ENCODE peak calls at places on chromosome 14, in five cellular contexts. C, G, Q, W and O are unnamed samples.

GRCh38 chr14:29123017-29123416 is 356.4 kb downstream of the FOXG1 start:
- DNase-seq in G (no peak), W (no peak), Q (no peak), C (no peak), O (no peak)

GRCh38 chr14:65321370-65321875 is 91.1 kb upstream of the FUT8 start:
- DNase-seq in Q (peak; percentile 98), C (no peak), W (no peak), G (no peak), O (no peak)

GRCh38 chr14:68395585-68395984 is 397.3 kb downstream of the ZFP36L1 start:
- DNase-seq in Q (no peak), W (peak; percentile 60), C (no peak), G (no peak), O (no peak)

GRCh38 chr14:47346849-47347248 is 328.6 kb downstream of the MDGA2 start:
- DNase-seq in W (no peak), G (no peak), Q (no peak), C (no peak), O (no peak)

GRCh38 chr14:68792022-68792829 is 641 bp downstream of the ZFP36L1 start:
- DNase-seq in G (no peak), Q (peak; percentile 45), W (peak; percentile 56), C (peak; percentile 39), O (peak; percentile 51)

GRCh38 chr14:64879635-64880381 is at the start of gene SPTB:
- DNase-seq in C (peak; percentile 76), G (no peak), Q (peak; percentile 44), W (peak; percentile 42), O (no peak)

GRCh38 chr14:55354500-55354899 is 57.1 kb downstream of the ATG14 start:
- DNase-seq in W (peak; percentile 50), G (no peak), Q (peak; percentile 63), C (peak; percentile 89), O (no peak)

GRCh38 chr14:77200406-77200985 is 18.9 kb downstream of the TMEM63C start:
- DNase-seq in Q (no peak), G (no peak), W (no peak), C (peak; percentile 29), O (no peak)

GRCh38 chr14:58876613-58877012 is 238.9 kb downstream of the DACT1 start:
- DNase-seq in C (no peak), G (no peak), Q (no peak), W (no peak), O (no peak)

GRCh38 chr14:105879867-105880561 is 353.6 kb downstream of the TMEM121 start:
- DNase-seq in G (peak; percentile 7), W (no peak), Q (no peak), C (no peak), O (no peak)

GRCh38 chr14:38078393-38078792 is 129.3 kb upstream of the SSTR1 start:
- DNase-seq in W (no peak), Q (peak; percentile 17), C (no peak), G (no peak), O (peak; percentile 51)

GRCh38 chr14:90583427-90583826 is 186.6 kb downstream of the CALM1 start:
- DNase-seq in C (no peak), G (no peak), W (no peak), Q (no peak), O (no peak)

GRCh38 chr14:101843665-101844064 is 82.2 kb downstream of the PPP2R5C start:
- DNase-seq in W (no peak), Q (peak; percentile 21), G (no peak), C (peak; percentile 55), O (no peak)
- TF ChIP-seq CTCF in W (peak; percentile 36), Q (peak; percentile 63), G (peak; percentile 50), C (peak; percentile 52), O (no peak)

GRCh38 chr14:104676130-104676693 is 13.2 kb upstream of the INF2 start:
- DNase-seq in G (no peak), W (no peak), C (no peak), Q (no peak), O (no peak)

GRCh38 chr14:104677506-104678332 is 11.7 kb upstream of the INF2 start:
- DNase-seq in G (peak; percentile 63), W (peak; percentile 75), Q (peak; percentile 63), C (peak; percentile 81), O (peak; percentile 74)

GRCh38 chr14:104678346-104678745 is 11.1 kb upstream of the INF2 start:
- DNase-seq in C (no peak), Q (no peak), G (no peak), W (no peak), O (no peak)

GRCh38 chr14:104675447-104675846 is 14.0 kb upstream of the INF2 start:
- DNase-seq in Q (no peak), G (no peak), W (no peak), C (no peak), O (no peak)

DNA sequence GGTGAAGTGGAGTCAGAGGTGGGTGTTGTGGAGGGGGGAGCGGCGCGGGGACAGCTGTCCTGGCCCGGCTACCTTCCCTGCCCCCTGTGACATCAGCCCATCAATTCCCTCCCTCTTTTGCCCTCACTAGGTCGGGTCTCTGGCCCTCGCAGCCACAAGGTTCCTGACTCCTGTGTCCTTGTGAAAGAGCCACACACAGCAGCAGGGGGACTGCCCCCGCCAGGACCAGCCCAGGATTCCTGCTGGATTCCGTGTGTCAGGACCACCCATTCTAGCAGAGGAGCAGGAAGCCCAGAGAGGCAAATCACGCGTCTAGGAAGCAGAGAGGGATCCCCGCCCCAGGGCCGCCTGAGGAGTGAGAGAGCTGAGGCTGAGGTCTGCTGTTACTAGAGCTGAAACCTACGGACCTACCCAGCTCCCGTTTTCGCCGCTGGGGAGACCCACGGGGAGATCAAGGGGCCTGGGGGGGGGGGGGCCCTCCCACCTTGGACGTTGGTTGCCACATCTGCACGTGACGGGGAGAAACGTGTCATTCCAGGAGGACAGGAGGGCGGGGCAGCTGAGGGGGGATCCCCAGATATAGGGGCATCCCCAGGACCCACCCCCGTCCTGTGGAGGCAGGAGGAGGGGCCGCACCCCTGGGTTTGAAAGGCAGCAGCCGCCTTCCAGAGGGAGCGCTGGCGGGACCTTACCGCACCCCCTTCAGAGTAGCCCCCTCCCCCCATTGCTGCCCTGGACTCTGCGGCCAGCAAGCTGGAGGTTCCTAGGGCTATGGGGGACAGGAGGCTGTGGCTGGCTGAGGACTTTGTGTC is 12.5 kb upstream of the INF2 start:
- DNase-seq in G (no peak), C (peak; percentile 73), Q (no peak), W (peak; percentile 55), O (no peak)
- H3K27ac ChIP-seq in G (peak overlapping the region; percentile 86), C (peak overlapping the region; percentile 97), Q (peak overlapping the region; percentile 81), W (peak overlapping the region; percentile 85), O (no peak overlapping the region)

DNA sequence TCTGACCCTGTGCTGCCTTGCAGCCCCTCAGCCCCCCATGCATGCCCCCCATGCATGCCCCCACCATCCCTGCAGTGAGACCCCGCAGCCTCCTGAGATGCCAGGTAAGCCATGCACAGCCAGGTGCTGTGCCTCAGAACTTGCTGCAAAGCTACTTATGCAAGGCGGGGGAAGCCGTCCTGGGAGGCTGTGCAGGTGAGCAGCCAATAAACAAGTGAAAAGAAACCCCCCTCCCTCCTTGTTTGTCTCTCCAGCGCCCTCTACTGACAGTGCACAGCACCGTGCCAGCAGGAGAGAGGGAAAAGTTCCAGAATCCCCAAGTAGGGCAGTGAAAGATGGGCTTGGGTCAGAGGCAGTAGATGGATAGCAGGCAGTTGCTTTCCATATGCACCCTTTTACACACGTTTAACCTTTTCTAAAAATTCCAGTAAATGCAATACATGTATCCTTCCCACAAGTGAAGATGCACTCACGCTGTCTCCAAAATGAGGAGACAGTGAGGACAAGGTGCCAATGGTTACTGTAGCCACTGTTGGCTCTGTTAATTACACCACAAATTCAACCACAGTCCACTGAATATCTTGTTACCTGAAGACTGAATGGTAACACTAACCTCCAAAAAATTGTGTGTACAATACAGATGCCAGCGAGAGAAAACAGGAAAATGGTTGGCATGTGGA is 18.0 kb downstream of the TNFAIP2 start:
- DNase-seq in G (no peak), Q (peak; percentile 76), C (peak; percentile 97), W (peak; percentile 48), O (peak; percentile 51)
- TF ChIP-seq CTCF in G (peak; percentile 37), Q (peak; percentile 84), C (peak; percentile 94), W (peak; percentile 65), O (peak; percentile 27)

DNA sequence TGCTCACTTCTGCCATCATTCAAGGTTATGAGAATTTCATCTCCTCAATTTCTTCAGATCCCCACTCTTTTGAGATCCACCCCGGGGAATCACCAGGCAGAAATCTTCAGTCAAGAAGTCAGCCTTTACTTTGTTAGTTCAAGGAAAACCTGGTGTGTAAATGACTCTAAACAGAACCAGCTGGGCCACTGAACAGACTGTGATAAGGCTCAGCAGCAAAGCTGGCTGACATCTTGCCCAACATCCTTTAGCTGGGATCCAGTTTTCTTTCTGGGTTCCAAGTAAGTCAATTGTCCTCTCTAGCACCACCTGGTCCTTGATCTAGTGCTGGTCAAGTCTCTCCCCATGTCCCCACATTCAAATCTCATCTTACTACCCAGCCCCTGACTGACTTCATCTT is 11.6 kb downstream of the CLMN start:
- DNase-seq in G (no peak), W (no peak), C (no peak), Q (no peak), O (no peak)
- H3K27ac ChIP-seq in G (no peak overlapping the region), W (no peak overlapping the region), C (no peak overlapping the region), Q (no peak overlapping the region), O (peak overlapping the region; percentile 49)

DNA sequence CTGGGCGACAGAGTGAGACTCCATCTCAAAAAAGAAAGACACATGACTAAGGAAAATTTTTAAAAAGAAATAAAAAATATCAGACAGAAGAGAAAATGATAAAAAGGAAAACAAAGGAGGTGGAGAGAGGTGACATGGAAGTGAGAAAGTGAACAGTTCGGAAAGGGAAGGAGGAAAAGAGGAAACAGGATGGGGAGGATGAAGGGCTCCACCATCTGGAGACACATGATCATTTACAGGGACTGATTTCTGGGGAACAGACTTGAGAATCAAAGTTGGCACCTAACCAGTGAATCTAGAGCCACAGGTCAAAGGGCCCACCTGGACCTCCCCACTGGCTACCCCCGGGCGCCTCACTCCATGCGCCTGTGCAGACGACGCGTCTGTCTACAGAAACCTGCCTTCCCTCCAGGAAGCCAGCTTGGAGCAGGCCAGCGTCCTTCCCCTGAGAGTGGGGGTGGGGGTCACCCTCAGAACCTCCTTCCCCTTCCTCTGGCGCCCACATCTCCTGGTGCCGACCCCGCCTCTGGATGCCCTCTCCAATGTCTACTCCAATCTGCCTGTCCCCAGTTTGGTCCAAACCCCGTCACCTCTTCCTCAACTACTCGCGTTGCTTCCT is 60.5 kb downstream of the AMN start:
- DNase-seq in W (no peak), Q (no peak), C (no peak), G (no peak), O (no peak)
- TF ChIP-seq CTCF in W (no peak), Q (peak; percentile 27), C (no peak), G (no peak), O (no peak)

GRCh38 chr14:23899788-23900187 is 53.8 kb upstream of the DHRS4 start:
- DNase-seq in W (no peak), Q (no peak), G (no peak), C (no peak), O (no peak)
- H3K27ac ChIP-seq in W (no peak overlapping the region), Q (no peak overlapping the region), G (no peak overlapping the region), C (no peak overlapping the region), O (no peak overlapping the region)

GRCh38 chr14:82003418-82003817 is 469.8 kb upstream of the SEL1L start:
- DNase-seq in Q (no peak), W (no peak), C (no peak), G (no peak), O (no peak)

GRCh38 chr14:82011460-82011859 is 477.8 kb upstream of the SEL1L start:
- DNase-seq in G (no peak), C (no peak), Q (no peak), W (no peak), O (no peak)

GRCh38 chr14:82009993-82010392 is 476.3 kb upstream of the SEL1L start:
- DNase-seq in W (no peak), C (no peak), Q (no peak), G (no peak), O (no peak)

DNA sequence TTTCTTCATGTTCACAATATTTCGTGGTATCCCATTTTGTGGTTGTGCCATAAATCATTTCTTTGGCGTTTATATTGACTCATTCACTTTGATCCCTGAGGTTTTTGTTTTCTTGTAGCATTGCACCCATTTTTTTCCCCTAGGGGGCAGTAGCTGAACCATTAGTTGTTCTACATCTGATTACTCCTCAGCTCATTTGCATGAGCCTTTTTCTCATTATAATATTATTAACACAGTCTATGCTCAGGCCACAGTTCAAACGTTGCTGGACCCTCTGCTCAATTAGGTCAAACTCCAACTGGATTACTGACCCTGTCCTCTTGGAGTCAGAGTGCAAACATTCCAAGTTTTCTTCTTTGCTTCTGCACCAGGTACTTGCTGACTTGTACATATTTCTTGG is 475.4 kb upstream of the SEL1L start:
- DNase-seq in Q (no peak), C (peak; percentile 67), G (no peak), W (no peak), O (no peak)
- TF ChIP-seq CTCF in Q (peak; percentile 34), C (peak; percentile 92), G (no peak), W (peak; percentile 35), O (no peak)